ENCODE peak calls at places on chromosomes 4 and X, in ten cellular contexts. A is adrenal gland, M is GM23338, H is stomach, D is HCT116, T is Peyer's patch, J is body of pancreas, B is tibial nerve, P is A549, N is IMR-90. L is an unnamed sample.

GRCh38 chr4:48243897-48244296 is 25.7 kb downstream of the TEC start:
- DNase-seq in A (no peak), M (no peak), T (no peak), H (no peak), J (no peak), B (no peak), N (no peak), D (no peak), P (no peak), L (no peak)

GRCh38 chr4:23235613-23236390 is 543.1 kb downstream of the GBA3 start:
- DNase-seq in M (peak), T (no peak), H (no peak), B (no peak), J (peak), A (no peak), D (no peak), N (no peak), P (no peak), L (no peak)

GRCh38 chrX:139077303-139078131 is 366.0 kb upstream of the FGF13 start:
- DNase-seq in M (no peak), T (no peak), B (no peak), N (no peak), H (no peak), J (no peak), D (no peak), A (no peak), P (no peak), L (no peak)

GRCh38 chr4:106095408-106095807 is 200.1 kb downstream of the NPNT start:
- DNase-seq in A (no peak), J (no peak), B (no peak), D (no peak), M (no peak), H (no peak), T (no peak), N (peak), P (no peak), L (no peak)

GRCh38 chr4:15202481-15202880 is 200.2 kb downstream of the CPEB2 start:
- DNase-seq in T (no peak), D (no peak), A (no peak), M (no peak), H (no peak), N (peak), J (no peak), P (no peak), B (no peak), L (no peak)

GRCh38 chrX:48154796-48155195 is 24.4 kb downstream of the SPACA5B start:
- DNase-seq in H (no peak), T (no peak), B (no peak), N (no peak), M (no peak), P (no peak), D (no peak), J (no peak), A (no peak), L (no peak)

GRCh38 chr4:95107635-95108034 is 349.9 kb downstream of the BMPR1B start:
- DNase-seq in D (peak), H (peak), M (no peak), N (peak), T (no peak), A (peak), J (peak), P (no peak), B (peak), L (no peak)

GRCh38 chrX:53918697-53919096 is 125.6 kb downstream of the PHF8 start:
- DNase-seq in T (no peak), A (peak), P (no peak), B (no peak), H (no peak), J (no peak), D (no peak), M (no peak), N (no peak), L (no peak)

GRCh38 chr4:181796502-181796901 is 446.7 kb upstream of the TENM3 start:
- DNase-seq in H (no peak), T (no peak), M (no peak), N (peak), B (no peak), P (no peak), D (no peak), J (no peak), A (peak), L (peak)

GRCh38 chr4:99013884-99014523 is 18.5 kb downstream of the METAP1 start:
- DNase-seq in T (no peak), B (no peak), M (no peak), N (no peak), P (no peak), J (no peak), H (no peak), A (no peak), D (no peak), L (no peak)

GRCh38 chr4:176359590-176359989 is 39.8 kb downstream of the SPCS3 start:
- DNase-seq in J (no peak), B (no peak), D (no peak), H (no peak), M (no peak), P (no peak), A (no peak), T (no peak), N (peak), L (no peak)

GRCh38 chr4:82753725-82754410 is 44.7 kb downstream of the SCD5 start:
- DNase-seq in B (no peak), M (no peak), D (no peak), T (no peak), J (no peak), H (no peak), N (peak), A (peak), P (no peak), L (peak)

GRCh38 chr4:153364061-153364460 is 19.6 kb downstream of the MND1 start:
- DNase-seq in P (no peak), J (no peak), A (no peak), H (no peak), M (no peak), B (no peak), D (no peak), N (no peak), T (no peak), L (no peak)

GRCh38 chrX:71935542-71935941 is 24.9 kb downstream of the NHSL2 start:
- DNase-seq in H (no peak), P (no peak), J (no peak), M (peak), D (no peak), B (peak), A (no peak), N (no peak), T (no peak), L (peak)

GRCh38 chr4:56348582-56348981 is 38.7 kb downstream of the AASDH start:
- DNase-seq in A (no peak), P (no peak), J (no peak), H (no peak), D (no peak), M (peak), B (no peak), T (no peak), N (no peak), L (no peak)

DNA sequence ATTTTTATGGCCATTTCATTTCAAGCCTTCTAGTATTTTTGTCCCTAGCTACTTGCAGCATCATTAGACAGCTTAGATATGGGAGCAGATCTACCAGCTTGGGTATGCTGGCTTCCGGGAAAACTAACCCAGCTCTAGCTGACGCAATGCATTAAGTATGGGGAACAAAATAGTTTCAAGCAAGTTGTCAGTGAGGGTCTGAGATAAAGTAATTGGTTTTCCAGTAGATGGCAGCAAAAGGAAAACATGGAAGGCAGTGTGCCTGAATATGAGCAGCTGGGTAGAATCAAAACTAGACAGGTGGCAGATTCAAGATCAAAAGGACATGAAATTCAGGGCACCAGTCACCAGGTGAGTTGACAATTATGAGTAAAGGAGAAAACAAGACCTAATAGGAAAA is 340.9 kb upstream of the CTSO start:
- DNase-seq in N (peak), D (peak), B (no peak), P (no peak), T (no peak), M (peak), H (no peak), A (no peak), J (no peak), L (peak)
- H3K27ac ChIP-seq in N (no peak), D (no peak), B (no peak), P (no peak), T (no peak), M (no peak), H (no peak), A (no peak), J (no peak), L (no peak)

DNA sequence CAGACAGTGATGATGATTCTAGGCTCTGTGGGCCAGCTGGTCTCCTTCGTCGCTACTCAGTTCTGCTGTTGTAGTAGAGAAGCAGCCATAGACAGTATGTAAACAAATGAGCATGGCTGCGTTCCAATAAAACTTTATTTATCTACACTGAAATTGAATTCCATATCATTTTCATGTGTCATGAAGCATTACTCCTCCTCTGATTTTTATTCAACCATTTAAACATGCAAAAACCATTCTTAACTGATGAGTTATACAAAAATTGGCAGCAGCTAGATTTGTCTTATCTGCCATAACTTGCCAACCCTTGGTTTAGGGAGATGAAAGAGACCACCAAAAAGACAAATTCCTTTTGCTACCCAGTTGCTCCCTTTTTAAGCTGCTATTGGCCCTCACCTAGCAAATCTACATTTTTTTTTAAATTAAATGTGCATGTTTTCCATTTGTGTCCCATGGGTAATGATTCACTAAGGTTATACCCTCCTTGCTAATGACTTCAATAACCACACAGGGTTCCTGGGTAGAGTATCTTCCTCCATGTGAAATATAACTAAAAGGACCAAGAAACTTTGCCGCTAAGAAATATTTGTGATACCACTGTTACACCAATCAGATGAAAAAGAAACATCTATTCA is 309.8 kb downstream of the DHX15 start:
- DNase-seq in D (no peak), H (no peak), J (no peak), T (no peak), P (no peak), A (no peak), M (no peak), N (peak), B (no peak), L (no peak)
- H3K4me3 ChIP-seq in D (no peak), H (no peak), J (no peak), T (no peak), P (no peak), A (no peak), M (no peak), N (no peak), B (no peak), L (no peak)

DNA sequence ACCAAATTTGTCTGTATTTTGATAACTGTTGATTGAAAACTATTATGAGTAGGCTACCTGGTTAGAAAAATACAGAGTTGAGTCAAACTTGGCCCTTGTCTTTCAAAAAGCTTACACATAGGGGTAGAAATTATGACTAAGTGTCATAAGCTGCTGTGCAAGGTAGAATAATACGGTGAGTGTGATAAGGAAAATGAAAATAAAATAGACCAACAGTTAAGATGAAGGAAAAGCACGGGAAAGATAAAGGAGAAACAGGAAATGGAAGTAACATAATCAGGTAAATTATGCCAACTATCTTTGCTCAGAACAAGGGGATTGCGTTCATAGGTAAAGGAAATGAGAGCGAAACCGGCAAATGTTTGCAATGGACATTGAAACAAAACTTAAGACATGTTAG is 302.5 kb downstream of the PCDH7 start:
- DNase-seq in N (no peak), T (no peak), H (no peak), B (no peak), P (no peak), M (no peak), D (no peak), J (no peak), A (no peak), L (no peak)
- H3K27ac ChIP-seq in N (no peak), T (no peak), H (no peak), B (no peak), P (no peak), M (no peak), D (peak), J (no peak), A (no peak), L (no peak)

GRCh38 chrX:118520858-118521206 is 25.2 kb downstream of the DOCK11 start:
- DNase-seq in J (no peak), D (no peak), B (no peak), N (no peak), T (no peak), H (no peak), A (no peak), M (no peak), P (no peak), L (no peak)
- H3K4me3 ChIP-seq in J (no peak), D (no peak), B (no peak), N (no peak), T (no peak), H (no peak), A (no peak), M (no peak), P (no peak), L (no peak)

GRCh38 chrX:41084360-41085104 is 713 bp upstream of the USP9X start:
- DNase-seq in D (peak), H (peak), T (peak), N (peak), M (peak), P (peak), A (peak), B (peak), J (peak), L (peak)

GRCh38 chrX:41085883-41086626 is 810 bp downstream of the USP9X start:
- DNase-seq in J (peak), N (peak), T (peak), A (peak), P (peak), B (peak), H (peak), M (peak), D (no peak), L (peak)

GRCh38 chrX:41085105-41085882 is at the start of gene USP9X:
- DNase-seq in N (peak), J (peak), D (peak), M (peak), B (peak), T (peak), H (peak), P (peak), A (peak), L (peak)

GRCh38 chrX:41086627-41086932 is 1.3 kb downstream of the USP9X start:
- DNase-seq in M (no peak), H (no peak), T (no peak), D (no peak), P (peak), N (no peak), A (no peak), B (no peak), J (no peak), L (no peak)

GRCh38 chrX:41087219-41087618 is 2.0 kb downstream of the USP9X start:
- DNase-seq in J (no peak), H (no peak), N (no peak), A (no peak), B (no peak), T (no peak), P (no peak), M (no peak), D (no peak), L (no peak)
- H3K27ac ChIP-seq in J (peak), H (peak), N (no peak), A (no peak), B (peak), T (peak), P (peak), M (peak), D (no peak), L (peak)

GRCh38 chrX:133215017-133215416 is 3.1 kb downstream of the TFDP3 start:
- DNase-seq in D (no peak), J (no peak), M (no peak), N (no peak), P (no peak), H (no peak), A (no peak), T (no peak), B (no peak), L (no peak)

GRCh38 chrX:133215747-133216146 is 2.4 kb downstream of the TFDP3 start:
- DNase-seq in B (no peak), J (peak), T (no peak), M (peak), N (peak), D (no peak), H (no peak), A (peak), P (no peak), L (no peak)

GRCh38 chrX:133214316-133214715 is 3.8 kb downstream of the TFDP3 start:
- DNase-seq in M (no peak), T (no peak), N (no peak), P (no peak), J (no peak), B (no peak), H (no peak), A (no peak), D (no peak), L (no peak)

GRCh38 chrX:133218329-133218728 is at the start of gene TFDP3:
- DNase-seq in A (no peak), H (no peak), P (no peak), N (no peak), D (no peak), T (no peak), M (no peak), B (no peak), J (no peak), L (no peak)
- H3K4me3 ChIP-seq in A (no peak), H (no peak), P (no peak), N (no peak), D (no peak), T (no peak), M (no peak), B (no peak), J (no peak), L (no peak)

L was measured in WERI-Rb-1.